ENCODE peak calls at places on chromosome 6, in four cellular contexts. O is breast epithelium, U is tibial artery, V is lung. G is an unnamed sample.
A peak's percentile ranks its signal among the peaks of the same experiment; 100 is the strongest.

GRCh38 chr6:32940656-32941411 is at the start of gene HLA-DMB:
- DNase-seq in O (peak; percentile 64), V (peak; percentile 74), U (no peak), G (peak; percentile 32)

GRCh38 chr6:150928882-150929281 is 63.4 kb downstream of the MTHFD1L start:
- DNase-seq in O (no peak), V (no peak), U (no peak), G (no peak)

GRCh38 chr6:113607821-113608545 is 249.2 kb upstream of the MARCKS start:
- DNase-seq in U (no peak), O (no peak), V (no peak), G (no peak)

GRCh38 chr6:48736486-48737206 is 625.6 kb upstream of the PTCHD4 start:
- DNase-seq in U (no peak), O (no peak), V (no peak), G (no peak)

GRCh38 chr6:166611631-166612030 is 15.4 kb downstream of the RPS6KA2 start:
- DNase-seq in V (no peak), O (no peak), U (peak; percentile 34), G (no peak)

GRCh38 chr6:47242483-47243386 is 67.0 kb downstream of the TNFRSF21 start:
- DNase-seq in U (peak; percentile 85), O (peak; percentile 83), V (peak; percentile 88), G (peak; percentile 39)

GRCh38 chr6:153044295-153044694 is 41.8 kb upstream of the MTRF1L start:
- DNase-seq in V (no peak), O (no peak), U (no peak), G (no peak)

GRCh38 chr6:140909620-140910019 is 1223.1 kb upstream of the GJE1 start:
- DNase-seq in V (no peak), O (no peak), U (no peak), G (no peak)

GRCh38 chr6:4664911-4665310 is 111.3 kb upstream of the CDYL start:
- DNase-seq in U (no peak), V (no peak), O (no peak), G (no peak)

GRCh38 chr6:16802071-16802470 is 40.8 kb upstream of the ATXN1 start:
- DNase-seq in V (no peak), U (no peak), O (no peak), G (no peak)

GRCh38 chr6:90860822-90861601 is 274.1 kb upstream of the MAP3K7 start:
- DNase-seq in O (no peak), U (no peak), V (no peak), G (no peak)

GRCh38 chr6:164347455-164347854 is 932.9 kb downstream of the QKI start:
- DNase-seq in V (no peak), U (no peak), O (no peak), G (no peak)

GRCh38 chr6:43914272-43915147 is 144.5 kb downstream of the VEGFA start:
- DNase-seq in U (no peak), V (no peak), O (no peak), G (no peak)

GRCh38 chr6:23027281-23027680 is 457.9 kb downstream of the HDGFL1 start:
- DNase-seq in U (no peak), O (no peak), V (no peak), G (peak; percentile 16)

GRCh38 chr6:139159016-139159415 is 24.1 kb downstream of the HECA start:
- DNase-seq in O (no peak), V (no peak), U (no peak), G (no peak)

GRCh38 chr6:16974729-16975359 is 127.0 kb upstream of the STMND1 start:
- DNase-seq in V (no peak), U (no peak), O (no peak), G (no peak)

GRCh38 chr6:11185204-11185842 is 47.1 kb downstream of the NEDD9 start:
- DNase-seq in U (no peak), O (no peak), V (no peak), G (no peak)

GRCh38 chr6:14072084-14072483 is 45.5 kb upstream of the CD83 start:
- DNase-seq in O (no peak), U (no peak), V (no peak), G (no peak)

GRCh38 chr6:167299641-167300308 is 8.7 kb downstream of the UNC93A start:
- DNase-seq in U (no peak), O (no peak), V (no peak), G (no peak)

DNA sequence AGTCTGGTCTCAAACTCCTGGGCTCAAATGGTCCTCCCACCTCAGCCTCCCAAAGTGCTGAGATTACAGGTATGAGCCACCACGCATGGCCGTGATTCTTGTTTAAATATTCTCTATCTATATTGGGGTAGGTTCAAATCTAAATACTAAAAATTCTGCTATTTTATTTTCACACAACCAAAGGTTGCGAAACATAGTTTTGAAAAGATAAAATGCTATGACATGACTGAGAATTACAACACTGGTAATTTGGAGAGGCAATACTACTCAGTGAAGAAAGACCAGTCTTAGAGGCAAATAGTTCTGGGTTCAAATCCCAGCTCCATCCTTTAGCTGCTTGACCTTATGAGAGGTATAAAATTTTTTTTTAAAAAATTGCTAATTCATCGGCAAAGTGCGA is 137.0 kb upstream of the PREP start:
- DNase-seq in V (no peak), O (no peak), U (no peak), G (no peak)
- H3K27ac ChIP-seq in V (no peak overlapping the region), O (no peak overlapping the region), U (no peak overlapping the region), G (no peak overlapping the region)

GRCh38 chr6:126824815-126825214 is 293.7 kb upstream of the RSPO3 start:
- DNase-seq in U (no peak), O (no peak), V (no peak), G (no peak)
- H3K27ac ChIP-seq in U (no peak overlapping the region), O (no peak overlapping the region), V (no peak overlapping the region), G (no peak overlapping the region)

GRCh38 chr6:142902636-142903053 is 42.3 kb downstream of the HIVEP2 start:
- DNase-seq in U (peak; percentile 72), V (peak; percentile 56), O (peak; percentile 40), G (no peak)
- H3K27ac ChIP-seq in U (no peak overlapping the region), V (no peak overlapping the region), O (peak overlapping the region; percentile 25), G (no peak overlapping the region)

GRCh38 chr6:5730586-5731263 is 276.0 kb downstream of the NRN1 start:
- DNase-seq in V (no peak), U (no peak), O (no peak), G (no peak)

GRCh38 chr6:5729813-5730212 is 276.9 kb downstream of the NRN1 start:
- DNase-seq in V (no peak), O (no peak), U (no peak), G (no peak)

GRCh38 chr6:5731435-5731834 is 275.3 kb downstream of the NRN1 start:
- DNase-seq in O (no peak), U (no peak), V (no peak), G (no peak)

GRCh38 chr6:5726976-5727718 is 279.6 kb downstream of the NRN1 start:
- DNase-seq in O (no peak), U (no peak), V (no peak), G (no peak)

DNA sequence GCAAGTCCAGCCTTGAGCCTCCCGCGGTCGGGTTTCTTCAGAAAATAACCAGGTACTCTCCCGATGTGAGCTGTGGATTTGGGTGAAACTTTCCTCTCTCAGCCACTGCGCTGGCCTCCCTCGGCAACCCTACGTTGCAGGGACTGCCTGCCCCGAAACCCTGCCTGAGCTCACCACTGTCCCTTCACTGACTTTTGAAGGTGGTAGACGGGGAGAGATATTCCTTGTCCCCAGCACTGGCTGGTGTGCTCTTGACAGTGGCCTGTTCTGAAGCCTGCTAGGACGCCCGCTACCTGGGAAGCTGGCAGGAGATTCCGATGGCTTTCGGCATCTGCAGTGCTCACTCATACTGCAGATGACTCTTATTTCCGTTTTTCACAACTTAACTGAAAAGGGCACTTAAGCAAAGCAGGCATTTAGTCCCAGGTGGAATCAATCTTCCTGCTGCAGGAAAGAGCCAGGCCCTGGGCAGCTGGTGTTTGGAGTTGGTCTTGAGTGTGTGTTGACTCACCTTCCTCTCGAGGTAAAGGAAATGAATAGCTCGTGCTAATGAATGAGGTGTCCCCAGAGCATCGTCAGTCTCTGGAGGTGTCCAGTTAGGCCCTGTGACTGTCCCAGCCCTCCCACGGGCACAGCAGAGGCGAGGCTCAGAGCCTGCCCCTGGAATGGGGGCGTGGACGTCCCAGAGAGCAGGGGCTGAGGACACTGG is 277.8 kb downstream of the NRN1 start:
- DNase-seq in V (peak; percentile 58), O (no peak), U (no peak), G (no peak)
- H3K27ac ChIP-seq in V (no peak overlapping the region), O (no peak overlapping the region), U (no peak overlapping the region), G (no peak overlapping the region)

GRCh38 chr6:75818061-75818855 is 69.2 kb downstream of the MYO6 start:
- DNase-seq in U (no peak), O (no peak), V (no peak), G (no peak)
- H3K27ac ChIP-seq in U (no peak overlapping the region), O (peak overlapping the region; percentile 40), V (no peak overlapping the region), G (no peak overlapping the region)

DNA sequence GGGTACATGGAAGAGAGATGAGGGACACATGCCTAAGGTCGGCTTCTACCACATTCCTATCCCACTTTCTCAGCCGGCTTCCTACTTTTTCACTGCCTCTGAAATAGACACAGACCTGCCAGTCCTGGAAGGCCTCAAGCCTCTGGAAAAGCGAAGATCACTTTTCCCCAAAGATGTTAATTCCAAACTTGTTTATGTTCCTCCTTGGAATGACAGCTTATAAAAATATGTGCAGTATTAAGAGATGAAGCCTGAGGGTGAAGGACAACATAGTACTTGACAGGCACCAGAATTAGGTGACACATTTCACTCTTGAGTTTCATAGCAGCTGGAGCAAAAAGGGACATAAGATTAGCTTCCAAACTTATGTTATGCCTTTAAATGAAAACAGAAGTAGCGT is 25.2 kb downstream of the FOXO3 start:
- DNase-seq in U (no peak), V (no peak), O (no peak), G (no peak)
- H3K27ac ChIP-seq in U (peak overlapping the region; percentile 69), V (peak overlapping the region; percentile 76), O (peak overlapping the region; percentile 96), G (peak overlapping the region; percentile 35)

GRCh38 chr6:1362643-1363042 is 26.7 kb upstream of the FOXF2 start:
- DNase-seq in V (no peak), O (no peak), U (no peak), G (no peak)

GRCh38 chr6:1363298-1363697 is 26.1 kb upstream of the FOXF2 start:
- DNase-seq in O (no peak), V (no peak), U (no peak), G (no peak)

GRCh38 chr6:1363729-1364572 is 25.4 kb upstream of the FOXF2 start:
- DNase-seq in O (no peak), U (no peak), V (no peak), G (no peak)

GRCh38 chr6:1365701-1366100 is 23.7 kb upstream of the FOXF2 start:
- DNase-seq in V (no peak), O (no peak), U (no peak), G (no peak)

GRCh38 chr6:1364791-1365190 is 24.6 kb upstream of the FOXF2 start:
- DNase-seq in U (no peak), V (no peak), O (no peak), G (no peak)
- H3K27ac ChIP-seq in U (no peak overlapping the region), V (peak overlapping the region; percentile 76), O (no peak overlapping the region), G (no peak overlapping the region)